ENCODE peak calls at places on chromosomes 11 and 22, in four cellular contexts. W is tibial nerve, U is GM13976, X is upper lobe of right lung. B is an unnamed sample.

GRCh38 chr11:45885274-45885920 is at the start of gene MAPK8IP1:
- DNase-seq in W (no peak), U (peak; percentile 91), X (no peak), B (peak; percentile 86)

GRCh38 chr11:113168804-113169342 is 145.5 kb upstream of the TTC12 start:
- DNase-seq in U (no peak), X (no peak), W (no peak), B (no peak)

GRCh38 chr11:69055598-69056516 is 7.1 kb downstream of the TPCN2 start:
- DNase-seq in X (peak; percentile 85), U (peak; percentile 87), W (no peak), B (peak; percentile 92)

GRCh38 chr11:1890856-1891830 is 552 bp downstream of the PRR33 start:
- DNase-seq in U (peak; percentile 35), W (no peak), X (peak; percentile 64), B (peak; percentile 37)

GRCh38 chr11:57787920-57788716 is 26.5 kb downstream of the CTNND1 start:
- DNase-seq in X (no peak), W (no peak), U (peak; percentile 66), B (peak; percentile 66)

GRCh38 chr11:6489338-6489737 is 7.7 kb upstream of the DNHD1 start:
- DNase-seq in W (no peak), X (no peak), U (no peak), B (no peak)

GRCh38 chr22:50732681-50733080 is 5.3 kb upstream of the ACR start:
- DNase-seq in W (no peak), X (no peak), U (no peak), B (no peak)

GRCh38 chr22:37273126-37273845 is 9.0 kb upstream of the CYTH4 start:
- DNase-seq in U (no peak), X (no peak), W (no peak), B (no peak)

GRCh38 chr22:22851969-22852368 is 35.6 kb upstream of the IGLL5 start:
- DNase-seq in U (no peak), X (no peak), W (no peak), B (no peak)

GRCh38 chr11:110337570-110338193 is 41.3 kb upstream of the RDX start:
- DNase-seq in U (no peak), W (no peak), X (no peak), B (no peak)

GRCh38 chr11:112057170-112057569 is 16.6 kb downstream of the PIH1D2 start:
- DNase-seq in U (no peak), X (no peak), W (no peak), B (no peak)

GRCh38 chr11:12606597-12606996 is 67.6 kb upstream of the TEAD1 start:
- DNase-seq in X (no peak), U (no peak), W (no peak), B (no peak)

GRCh38 chr11:64894070-64894811 is 15.8 kb upstream of the EHD1 start:
- DNase-seq in U (peak; percentile 94), X (peak; percentile 94), W (peak; percentile 68), B (peak; percentile 92)

GRCh38 chr22:28180804-28181203 is 261.7 kb upstream of the PITPNB start:
- DNase-seq in X (no peak), U (no peak), W (no peak), B (no peak)

GRCh38 chr22:23497016-23497885 is 82.8 kb downstream of the IGLL1 start:
- DNase-seq in W (no peak), U (no peak), X (peak; percentile 34), B (peak; percentile 3)

GRCh38 chr22:41140365-41140957 is 48.1 kb downstream of the EP300 start:
- DNase-seq in X (no peak), U (no peak), W (no peak), B (no peak)

DNA sequence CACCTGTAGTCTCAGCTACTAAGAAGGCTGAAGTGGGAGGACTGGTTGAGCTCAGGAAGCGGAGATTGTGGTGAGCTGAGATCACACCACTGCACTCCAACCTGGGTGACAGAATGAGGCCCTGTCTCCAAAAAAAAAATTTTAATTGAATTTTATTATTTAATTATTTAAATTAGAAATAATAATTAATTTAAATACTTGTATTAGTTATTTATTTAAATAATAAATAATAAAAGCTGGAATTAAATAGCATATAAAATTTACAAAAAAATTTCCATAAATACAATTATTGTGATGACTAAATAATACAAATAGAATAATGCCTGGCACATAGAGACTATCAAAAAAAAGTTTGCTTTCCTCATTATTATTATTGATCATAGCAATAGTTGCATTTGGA is 371.5 kb downstream of the KCNA4 start:
- DNase-seq in U (no peak), X (no peak), W (no peak), B (no peak)
- TF ChIP-seq CTCF in U (no peak), X (no peak), W (no peak), B (no peak)

DNA sequence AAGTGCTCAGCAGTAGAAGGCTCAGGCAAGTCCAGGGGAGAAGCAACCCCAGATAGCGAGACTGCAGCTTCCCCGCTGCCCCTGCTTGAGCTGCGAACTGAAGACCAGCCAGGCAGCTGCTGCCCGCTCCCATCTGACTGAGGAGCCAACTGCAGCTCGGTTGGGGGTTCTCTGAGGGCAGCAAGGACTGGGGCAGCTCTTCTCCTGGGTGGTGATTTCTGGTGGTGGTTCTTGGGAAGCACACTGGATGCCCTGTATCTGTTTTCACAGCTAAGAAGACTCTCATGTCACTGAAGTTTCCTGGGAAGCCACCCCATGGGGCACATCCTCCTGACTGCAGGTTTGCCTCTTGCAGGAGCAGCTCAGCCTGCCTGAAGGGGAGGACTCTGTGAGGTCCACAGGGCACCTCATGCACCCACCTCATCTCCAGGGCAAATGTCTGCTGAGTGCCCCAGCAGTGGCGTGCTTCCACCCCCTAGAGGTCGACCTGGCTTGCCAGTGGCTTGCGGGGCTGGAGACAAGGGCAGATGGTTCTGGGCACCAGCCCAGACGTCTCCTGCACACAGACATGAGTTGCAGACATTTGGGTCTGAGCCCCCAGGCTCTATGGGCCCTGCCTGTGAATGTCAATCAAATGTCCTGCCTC is 801.1 kb downstream of the BRD1 start:
- DNase-seq in W (no peak), X (no peak), U (no peak), B (no peak)
- TF ChIP-seq CTCF in W (peak; percentile 20), X (no peak), U (no peak), B (peak; percentile 14)

GRCh38 chr11:116454951-116455350 is 317.8 kb downstream of the BUD13 start:
- DNase-seq in W (no peak), X (no peak), U (no peak), B (no peak)

GRCh38 chr11:116458546-116458945 is 314.2 kb downstream of the BUD13 start:
- DNase-seq in W (no peak), X (no peak), U (no peak), B (no peak)

GRCh38 chr11:116457336-116458007 is 315.3 kb downstream of the BUD13 start:
- DNase-seq in U (no peak), W (no peak), X (no peak), B (no peak)

GRCh38 chr11:116452447-116452846 is 320.3 kb downstream of the BUD13 start:
- DNase-seq in W (no peak), X (no peak), U (no peak), B (no peak)

DNA sequence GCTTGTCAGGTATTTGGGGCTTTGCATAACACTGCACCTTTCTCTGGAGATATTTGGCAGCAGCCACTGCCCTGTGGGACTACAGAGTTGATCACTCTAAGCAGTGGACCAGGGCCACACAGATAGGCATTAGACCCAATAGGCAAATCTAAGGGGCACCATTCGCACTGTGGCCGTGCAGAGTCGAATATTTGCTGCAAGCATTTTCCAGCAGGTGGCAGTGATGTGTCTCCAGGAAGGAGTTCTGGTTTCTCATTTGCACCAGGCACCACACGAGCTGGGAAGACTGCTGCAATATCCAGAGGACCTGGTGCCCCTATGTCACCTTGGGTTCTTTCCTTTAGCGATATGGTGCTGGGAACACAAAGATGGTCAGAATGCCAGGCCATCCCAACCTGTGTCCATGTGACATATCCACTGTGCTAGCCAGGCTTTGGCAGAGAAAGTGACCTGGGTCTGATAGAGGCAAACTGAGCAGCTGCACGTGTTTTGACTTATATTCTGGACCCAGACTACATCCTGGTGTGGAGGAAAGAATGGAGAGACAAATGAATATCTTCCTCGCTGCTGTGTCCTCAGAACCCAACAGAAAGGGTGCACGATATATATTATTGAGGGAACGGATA is 318.7 kb downstream of the BUD13 start:
- DNase-seq in X (no peak), W (no peak), U (peak; percentile 52), B (peak; percentile 60)
- TF ChIP-seq CTCF in X (peak; percentile 55), W (no peak), U (peak; percentile 18), B (peak; percentile 77)

DNA sequence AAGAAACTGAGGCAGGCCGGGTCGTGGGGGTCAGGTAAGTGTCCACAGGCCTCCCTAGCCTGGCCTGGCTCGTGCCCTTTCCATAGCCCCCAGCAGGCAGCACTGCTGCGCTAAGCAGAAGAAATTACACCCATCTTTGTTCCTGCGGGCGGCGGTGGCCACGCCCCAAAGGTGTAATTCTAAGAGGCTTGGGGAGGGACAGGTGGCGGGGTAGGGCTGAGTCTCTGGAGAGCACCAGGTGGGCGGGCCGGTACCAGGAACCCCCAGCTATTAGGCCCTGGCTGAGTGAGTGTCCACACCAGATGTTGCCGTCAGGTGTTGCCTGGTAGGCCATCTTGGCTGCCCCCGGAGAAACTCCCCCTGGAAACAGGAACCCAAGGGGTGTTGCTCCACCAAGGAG is 12.3 kb upstream of the ARAP1 start:
- DNase-seq in X (peak; percentile 83), W (no peak), U (no peak), B (no peak)
- TF ChIP-seq CTCF in X (no peak), W (no peak), U (no peak), B (no peak)

DNA sequence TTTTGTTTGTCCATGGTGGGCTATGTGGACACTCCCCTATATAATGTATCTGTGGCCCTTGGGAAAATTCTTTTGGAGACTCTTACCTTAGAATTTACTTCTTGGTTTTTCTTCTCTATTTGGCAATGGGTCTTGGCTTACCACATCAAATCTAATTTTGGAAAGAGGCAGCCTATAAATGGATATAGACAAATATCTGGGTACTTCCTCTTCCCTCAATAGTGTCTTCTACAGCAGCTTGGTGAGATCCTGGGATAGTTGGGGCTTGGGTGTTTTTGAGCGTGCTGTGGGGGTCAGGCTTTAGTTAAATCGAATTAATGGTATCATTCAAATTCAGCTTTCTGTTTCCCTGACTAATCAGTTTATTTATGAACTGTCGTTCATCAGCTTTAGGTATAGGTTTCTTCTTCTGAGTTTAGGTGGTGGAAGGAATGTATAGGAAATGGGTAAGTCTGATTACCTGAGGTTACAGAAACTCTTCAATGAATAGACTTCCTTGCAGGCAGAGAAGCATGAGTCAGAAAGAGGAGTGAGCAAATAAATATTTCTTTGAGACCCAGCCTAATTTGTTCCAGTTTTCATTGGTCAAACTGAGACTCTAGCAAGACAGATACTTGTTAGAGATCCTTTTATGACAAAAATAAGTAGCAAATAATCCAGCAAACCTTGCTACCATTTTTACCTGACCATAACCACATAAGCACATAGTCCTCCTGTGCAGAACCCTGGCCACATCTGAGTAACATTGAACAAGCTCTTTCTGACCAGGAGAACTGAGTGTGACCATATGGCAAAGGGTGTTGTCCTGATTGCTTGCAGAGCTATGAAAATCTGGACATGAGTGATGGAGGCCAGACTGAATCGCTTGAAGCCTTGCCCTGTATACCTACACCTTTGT is 68.6 kb upstream of the SORL1-AS1 start:
- DNase-seq in U (peak; percentile 38), W (no peak), X (no peak), B (peak; percentile 39)
- TF ChIP-seq CTCF in U (no peak), W (no peak), X (no peak), B (no peak)

B was measured in GM13977.